ENCODE peak calls at places on chromosome 15, in four cellular contexts. P is breast epithelium; A is Kasumi-1; O is effector memory CD4-positive, alpha-beta T cell. T is an unnamed sample.

GRCh38 chr15:66138882-66139281 is 114.7 kb downstream of the MEGF11 start:
- DNase-seq in P (no peak), A (no peak), O (no peak), T (no peak)

GRCh38 chr15:44075535-44075934 is 119.5 kb downstream of the FRMD5 start:
- DNase-seq in P (no peak), A (no peak), O (no peak), T (no peak)

GRCh38 chr15:58606577-58607080 is 142.9 kb downstream of the ADAM10 start:
- DNase-seq in P (no peak), A (no peak), O (no peak), T (no peak)

GRCh38 chr15:48720646-48721045 is 75.1 kb upstream of the FBN1 start:
- DNase-seq in P (no peak), A (no peak), O (no peak), T (no peak)

GRCh38 chr15:76198456-76199105 is 112.7 kb downstream of the ETFA start:
- DNase-seq in P (no peak), A (no peak), O (no peak), T (no peak)

GRCh38 chr15:74421302-74422245 is 12.2 kb downstream of the SEMA7A start:
- DNase-seq in P (no peak), A (no peak), O (no peak), T (no peak)

GRCh38 chr15:66415321-66415720 is 28.6 kb downstream of the MAP2K1 start:
- DNase-seq in P (no peak), A (no peak), O (no peak), T (no peak)

GRCh38 chr15:59165726-59166125 is 40.9 kb upstream of the LDHAL6B start:
- DNase-seq in P (peak), A (no peak), O (no peak), T (no peak)

GRCh38 chr15:25106209-25106608 is 151.4 kb downstream of the SNRPN start:
- DNase-seq in P (no peak), A (no peak), O (no peak), T (no peak)

GRCh38 chr15:44738340-44738984 is 2.1 kb downstream of the TRIM69 start:
- DNase-seq in P (no peak), A (peak), O (no peak), T (no peak)

T was measured in stimulated activated naive CD4-positive, alpha-beta T cell.